ENCODE peak calls at places on chromosomes 7 and 10, in nine cellular contexts. One of them, this sample, is unnamed.

GRCh38 chr10:32298066-32298812 is 48.7 kb downstream of the EPC1 start:
- DNase-seq in GM12878: no peak
- DNase-seq in body of pancreas: no peak
- DNase-seq in gastrocnemius medialis: no peak
- DNase-seq in ovary: no peak
- DNase-seq in GM12891: no peak
- DNase-seq in IMR-90: peak
- DNase-seq in H54: peak
- DNase-seq in tibial nerve: no peak
- DNase-seq in this sample: no peak

GRCh38 chr10:6647811-6648526 is 67.9 kb upstream of the PRKCQ start:
- DNase-seq in IMR-90: no peak
- DNase-seq in body of pancreas: peak
- DNase-seq in GM12878: no peak
- DNase-seq in GM12891: peak
- DNase-seq in H54: peak
- DNase-seq in ovary: no peak
- DNase-seq in gastrocnemius medialis: peak
- DNase-seq in tibial nerve: peak
- DNase-seq in this sample: no peak

GRCh38 chr10:121531076-121531829 is 67.0 kb downstream of the FGFR2 start:
- DNase-seq in GM12891: no peak
- DNase-seq in gastrocnemius medialis: no peak
- DNase-seq in body of pancreas: no peak
- DNase-seq in GM12878: no peak
- DNase-seq in H54: no peak
- DNase-seq in tibial nerve: peak
- DNase-seq in IMR-90: no peak
- DNase-seq in ovary: no peak
- DNase-seq in this sample: no peak

GRCh38 chr10:67666416-67667043 is 29.5 kb downstream of the CTNNA3 start:
- DNase-seq in ovary: no peak
- DNase-seq in tibial nerve: no peak
- DNase-seq in body of pancreas: no peak
- DNase-seq in IMR-90: peak
- DNase-seq in GM12878: no peak
- DNase-seq in H54: no peak
- DNase-seq in GM12891: no peak
- DNase-seq in gastrocnemius medialis: no peak
- DNase-seq in this sample: no peak

GRCh38 chr7:151315038-151315655 is 26.5 kb upstream of the NUB1 start:
- DNase-seq in IMR-90: peak
- DNase-seq in H54: peak
- DNase-seq in ovary: peak
- DNase-seq in body of pancreas: peak
- DNase-seq in GM12891: peak
- DNase-seq in gastrocnemius medialis: peak
- DNase-seq in tibial nerve: peak
- DNase-seq in GM12878: peak
- DNase-seq in this sample: peak

GRCh38 chr10:85548038-85548437 is 818.6 kb downstream of the GRID1 start:
- DNase-seq in body of pancreas: peak
- DNase-seq in GM12891: no peak
- DNase-seq in GM12878: peak
- DNase-seq in H54: peak
- DNase-seq in ovary: no peak
- DNase-seq in gastrocnemius medialis: no peak
- DNase-seq in tibial nerve: peak
- DNase-seq in IMR-90: no peak
- DNase-seq in this sample: no peak

GRCh38 chr7:137760111-137760510 is 86.7 kb downstream of the DGKI start:
- DNase-seq in gastrocnemius medialis: no peak
- DNase-seq in ovary: no peak
- DNase-seq in tibial nerve: no peak
- DNase-seq in GM12891: no peak
- DNase-seq in IMR-90: no peak
- DNase-seq in body of pancreas: peak
- DNase-seq in GM12878: no peak
- DNase-seq in H54: no peak
- DNase-seq in this sample: no peak

GRCh38 chr7:99693427-99694200 is 13.8 kb upstream of the CYP3A5 start:
- DNase-seq in body of pancreas: peak
- DNase-seq in H54: no peak
- DNase-seq in tibial nerve: no peak
- DNase-seq in gastrocnemius medialis: no peak
- DNase-seq in ovary: no peak
- DNase-seq in GM12891: no peak
- DNase-seq in IMR-90: no peak
- DNase-seq in GM12878: no peak
- DNase-seq in this sample: no peak

GRCh38 chr7:111796671-111797070 is 234.4 kb upstream of the IMMP2L start:
- DNase-seq in ovary: no peak
- DNase-seq in body of pancreas: no peak
- DNase-seq in IMR-90: peak
- DNase-seq in H54: no peak
- DNase-seq in GM12878: no peak
- DNase-seq in gastrocnemius medialis: no peak
- DNase-seq in tibial nerve: no peak
- DNase-seq in GM12891: no peak
- DNase-seq in this sample: no peak

DNA sequence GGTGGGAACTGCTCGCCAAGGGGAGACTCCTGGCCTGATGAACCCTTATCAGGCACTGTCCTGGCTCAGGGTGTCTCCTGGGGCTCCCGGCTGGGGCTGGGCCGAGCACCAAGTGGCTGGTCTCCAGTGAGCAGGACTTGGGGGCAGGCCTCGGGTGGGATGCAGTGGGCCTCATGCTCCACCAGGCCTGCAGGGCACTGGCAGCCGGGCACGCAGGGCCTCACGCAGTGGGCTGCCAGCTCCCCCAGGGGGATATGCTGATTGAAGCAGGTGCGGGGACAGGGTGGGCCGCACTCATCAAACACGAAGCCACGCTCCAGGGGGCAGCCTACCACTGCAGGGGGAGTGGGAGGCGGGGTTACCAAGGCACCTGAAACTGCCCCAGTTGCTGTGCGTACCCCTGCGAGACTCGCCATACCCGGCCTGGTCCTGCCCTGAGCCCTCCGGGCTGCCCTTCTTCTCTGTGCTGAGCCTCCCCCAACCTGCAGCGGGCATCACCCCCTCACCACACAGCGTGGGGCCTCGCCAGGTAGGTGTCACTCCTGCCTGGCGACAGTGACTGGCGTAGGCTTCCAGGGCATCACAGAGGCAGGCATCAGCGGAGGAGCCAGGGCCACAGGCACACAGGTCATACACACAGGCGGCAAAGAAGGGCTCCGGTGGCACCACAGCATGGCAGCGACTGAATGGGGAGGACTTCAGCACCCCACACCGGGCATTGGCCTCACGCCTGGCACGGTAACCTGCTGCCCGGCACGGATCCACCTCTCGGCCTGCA is 14.5 kb downstream of the ATP6V1F start:
- DNase-seq in GM12891: no peak
- DNase-seq in body of pancreas: no peak
- DNase-seq in IMR-90: no peak
- DNase-seq in gastrocnemius medialis: no peak
- DNase-seq in ovary: no peak
- DNase-seq in H54: no peak
- DNase-seq in tibial nerve: no peak
- DNase-seq in GM12878: no peak
- DNase-seq in this sample: peak
- TF ChIP-seq POLR2A in GM12891: no peak
- TF ChIP-seq POLR2A in body of pancreas: no peak
- TF ChIP-seq POLR2A in IMR-90: no peak
- TF ChIP-seq POLR2A in gastrocnemius medialis: no peak
- TF ChIP-seq POLR2A in ovary: no peak
- TF ChIP-seq POLR2A in H54: no peak
- TF ChIP-seq POLR2A in tibial nerve: no peak
- TF ChIP-seq POLR2A in GM12878: no peak
- TF ChIP-seq POLR2A in this sample: no peak

DNA sequence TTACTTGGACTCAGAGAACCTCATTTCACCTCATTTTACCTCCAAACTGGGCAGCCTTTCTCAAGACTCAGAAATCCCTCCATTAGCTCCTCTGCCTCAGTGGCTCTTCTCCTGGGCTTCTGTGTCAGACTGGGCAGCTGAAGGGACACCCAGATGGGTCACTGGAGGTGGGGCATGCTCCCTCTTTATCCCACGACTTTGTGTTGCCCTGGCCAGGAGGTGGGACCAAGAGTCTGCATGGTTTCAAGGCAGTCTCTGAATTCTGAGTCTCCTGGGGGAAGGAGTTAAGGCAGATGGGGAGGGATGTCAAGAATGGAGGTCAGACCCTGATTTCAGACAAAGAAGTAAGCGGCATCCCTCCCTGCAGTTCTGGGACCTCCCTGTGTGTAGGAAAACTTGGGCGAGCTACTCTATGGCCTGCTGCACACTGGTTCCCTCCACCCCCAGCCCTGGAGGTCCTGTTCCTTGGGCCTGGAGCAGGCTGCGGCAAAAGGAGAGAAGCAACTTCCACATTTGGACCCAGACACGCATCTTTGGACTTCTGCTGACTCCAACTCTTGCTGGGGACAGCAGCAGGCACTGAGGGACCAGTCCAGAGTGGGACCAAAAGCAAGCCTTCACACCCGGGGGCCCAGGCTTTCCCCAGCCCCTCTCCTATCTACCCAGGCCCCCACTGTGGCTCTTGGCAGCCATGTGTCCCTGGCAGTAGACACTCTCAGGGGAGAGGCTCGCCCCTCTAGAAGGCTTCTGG is 10.8 kb downstream of the POLL start:
- DNase-seq in GM12878: no peak
- DNase-seq in body of pancreas: no peak
- DNase-seq in tibial nerve: no peak
- DNase-seq in H54: no peak
- DNase-seq in ovary: no peak
- DNase-seq in gastrocnemius medialis: no peak
- DNase-seq in GM12891: no peak
- DNase-seq in IMR-90: no peak
- DNase-seq in this sample: no peak
- TF ChIP-seq POLR2A in GM12878: no peak
- TF ChIP-seq POLR2A in body of pancreas: no peak
- TF ChIP-seq POLR2A in tibial nerve: no peak
- TF ChIP-seq POLR2A in H54: no peak
- TF ChIP-seq POLR2A in ovary: no peak
- TF ChIP-seq POLR2A in gastrocnemius medialis: no peak
- TF ChIP-seq POLR2A in GM12891: no peak
- TF ChIP-seq POLR2A in IMR-90: no peak
- TF ChIP-seq POLR2A in this sample: no peak

GRCh38 chr7:76047305-76047810 is 442 bp downstream of the STYXL1 start:
- DNase-seq in body of pancreas: no peak
- DNase-seq in gastrocnemius medialis: no peak
- DNase-seq in IMR-90: no peak
- DNase-seq in ovary: no peak
- DNase-seq in tibial nerve: no peak
- DNase-seq in H54: no peak
- DNase-seq in GM12878: no peak
- DNase-seq in GM12891: peak
- DNase-seq in this sample: no peak

GRCh38 chr7:76048668-76048988 is 722 bp downstream of the MDH2 start:
- DNase-seq in IMR-90: no peak
- DNase-seq in gastrocnemius medialis: peak
- DNase-seq in ovary: no peak
- DNase-seq in tibial nerve: no peak
- DNase-seq in GM12878: no peak
- DNase-seq in body of pancreas: peak
- DNase-seq in H54: no peak
- DNase-seq in GM12891: peak
- DNase-seq in this sample: no peak

GRCh38 chr7:76049295-76049694 is 1.4 kb downstream of the MDH2 start:
- DNase-seq in GM12891: no peak
- DNase-seq in H54: no peak
- DNase-seq in IMR-90: no peak
- DNase-seq in gastrocnemius medialis: no peak
- DNase-seq in tibial nerve: no peak
- DNase-seq in body of pancreas: no peak
- DNase-seq in ovary: no peak
- DNase-seq in GM12878: no peak
- DNase-seq in this sample: no peak

GRCh38 chr7:76050545-76050944 is 2.6 kb downstream of the MDH2 start:
- DNase-seq in gastrocnemius medialis: no peak
- DNase-seq in GM12891: no peak
- DNase-seq in GM12878: no peak
- DNase-seq in ovary: no peak
- DNase-seq in tibial nerve: no peak
- DNase-seq in body of pancreas: no peak
- DNase-seq in IMR-90: no peak
- DNase-seq in H54: no peak
- DNase-seq in this sample: no peak

GRCh38 chr7:76047811-76048667 is at the start of the genes MDH2 and STYXL1:
- DNase-seq in GM12891: peak
- DNase-seq in IMR-90: peak
- DNase-seq in ovary: peak
- DNase-seq in H54: peak
- DNase-seq in body of pancreas: peak
- DNase-seq in GM12878: peak
- DNase-seq in tibial nerve: peak
- DNase-seq in gastrocnemius medialis: peak
- DNase-seq in this sample: peak
- TF ChIP-seq POLR2A in GM12891: peak
- TF ChIP-seq POLR2A in IMR-90: peak
- TF ChIP-seq POLR2A in ovary: peak
- TF ChIP-seq POLR2A in H54: peak
- TF ChIP-seq POLR2A in body of pancreas: peak
- TF ChIP-seq POLR2A in GM12878: peak
- TF ChIP-seq POLR2A in tibial nerve: peak
- TF ChIP-seq POLR2A in gastrocnemius medialis: peak
- TF ChIP-seq POLR2A in this sample: peak

GRCh38 chr7:156677655-156678054 is 37.1 kb downstream of the RNF32 start:
- DNase-seq in IMR-90: no peak
- DNase-seq in gastrocnemius medialis: no peak
- DNase-seq in ovary: no peak
- DNase-seq in body of pancreas: no peak
- DNase-seq in GM12878: no peak
- DNase-seq in H54: no peak
- DNase-seq in tibial nerve: no peak
- DNase-seq in GM12891: no peak
- DNase-seq in this sample: no peak

GRCh38 chr7:156676263-156676662 is 35.7 kb downstream of the RNF32 start:
- DNase-seq in GM12878: no peak
- DNase-seq in tibial nerve: no peak
- DNase-seq in body of pancreas: no peak
- DNase-seq in IMR-90: no peak
- DNase-seq in H54: no peak
- DNase-seq in ovary: no peak
- DNase-seq in gastrocnemius medialis: no peak
- DNase-seq in GM12891: no peak
- DNase-seq in this sample: no peak

GRCh38 chr7:156673902-156674301 is 33.3 kb downstream of the RNF32 start:
- DNase-seq in ovary: no peak
- DNase-seq in H54: no peak
- DNase-seq in IMR-90: no peak
- DNase-seq in tibial nerve: no peak
- DNase-seq in GM12878: no peak
- DNase-seq in GM12891: no peak
- DNase-seq in gastrocnemius medialis: no peak
- DNase-seq in body of pancreas: no peak
- DNase-seq in this sample: no peak

GRCh38 chr7:156673454-156673853 is 32.9 kb downstream of the RNF32 start:
- DNase-seq in GM12878: no peak
- DNase-seq in H54: no peak
- DNase-seq in gastrocnemius medialis: no peak
- DNase-seq in body of pancreas: no peak
- DNase-seq in ovary: no peak
- DNase-seq in GM12891: no peak
- DNase-seq in IMR-90: no peak
- DNase-seq in tibial nerve: no peak
- DNase-seq in this sample: no peak

GRCh38 chr7:156675721-156676120 is 35.1 kb downstream of the RNF32 start:
- DNase-seq in GM12878: no peak
- DNase-seq in gastrocnemius medialis: no peak
- DNase-seq in body of pancreas: no peak
- DNase-seq in H54: no peak
- DNase-seq in GM12891: no peak
- DNase-seq in ovary: no peak
- DNase-seq in tibial nerve: no peak
- DNase-seq in IMR-90: no peak
- DNase-seq in this sample: no peak
- TF ChIP-seq POLR2A in GM12878: no peak
- TF ChIP-seq POLR2A in gastrocnemius medialis: no peak
- TF ChIP-seq POLR2A in body of pancreas: no peak
- TF ChIP-seq POLR2A in H54: no peak
- TF ChIP-seq POLR2A in GM12891: no peak
- TF ChIP-seq POLR2A in ovary: no peak
- TF ChIP-seq POLR2A in tibial nerve: no peak
- TF ChIP-seq POLR2A in IMR-90: no peak
- TF ChIP-seq POLR2A in this sample: no peak